ENCODE peak calls at places on chromosomes 1 and 21, in ten cellular contexts. Q is neuronal stem cell; F is transverse colon; N is psoas muscle; D is aorta; W is neural progenitor cell; U is effector memory CD4-positive, alpha-beta T cell; C is HCT116; J is AG04450; Z is uterus. S is an unnamed sample.
A peak's percentile ranks its signal among the peaks of the same experiment; 100 is the strongest.

GRCh38 chr1:67489643-67490042 is 59.4 kb upstream of the SERBP1 start:
- DNase-seq in Q (no peak), F (no peak), N (no peak), D (no peak), W (peak; percentile 39), U (no peak), C (peak; percentile 13), J (no peak), Z (no peak), S (no peak)

GRCh38 chr1:183610053-183610452 is 19.8 kb upstream of the NCF2 start:
- DNase-seq in Q (no peak), F (no peak), N (no peak), D (no peak), W (no peak), U (no peak), C (no peak), J (no peak), Z (no peak), S (no peak)

GRCh38 chr21:45850181-45850580 is 131.4 kb upstream of the COL6A1 start:
- DNase-seq in Q (no peak), F (no peak), N (no peak), D (no peak), W (no peak), U (no peak), C (no peak), J (no peak), Z (no peak), S (peak; percentile 33)

GRCh38 chr1:77465139-77465538 is 183.3 kb downstream of the AK5 start:
- DNase-seq in Q (no peak), F (no peak), N (no peak), D (no peak), W (no peak), U (no peak), C (no peak), J (no peak), Z (no peak), S (no peak)

GRCh38 chr1:14759843-14760242 is 161.4 kb downstream of the KAZN start:
- DNase-seq in Q (no peak), F (no peak), N (no peak), D (no peak), W (no peak), U (no peak), C (no peak), J (no peak), Z (no peak), S (no peak)

GRCh38 chr1:156705321-156705917 is at the start of gene CRABP2:
- DNase-seq in Q (peak; percentile 78), F (peak; percentile 20), N (peak; percentile 30), D (peak; percentile 60), W (peak; percentile 83), U (peak; percentile 16), C (no peak), J (no peak), Z (peak; percentile 51), S (peak; percentile 76)

GRCh38 chr1:6535214-6535613 is 19.1 kb downstream of the NOL9 start:
- DNase-seq in Q (no peak), F (no peak), N (no peak), D (peak; percentile 12), W (no peak), U (no peak), C (no peak), J (no peak), Z (no peak), S (no peak)

GRCh38 chr1:204410764-204411450 is 710 bp downstream of the PPP1R15B start:
- DNase-seq in Q (no peak), F (peak; percentile 62), N (peak; percentile 52), D (peak; percentile 60), W (peak; percentile 40), U (no peak), C (no peak), J (no peak), Z (peak; percentile 47), S (peak; percentile 86)

GRCh38 chr1:215568287-215568692 is 1.2 kb downstream of the KCTD3 start:
- DNase-seq in Q (peak; percentile 15), F (no peak), N (no peak), D (no peak), W (no peak), U (no peak), C (no peak), J (peak; percentile 29), Z (no peak), S (no peak)

GRCh38 chr1:21278898-21279819 is 11.1 kb downstream of the ECE1 start:
- DNase-seq in Q (no peak), F (no peak), N (no peak), D (peak; percentile 56), W (peak; percentile 70), U (no peak), C (no peak), J (no peak), Z (no peak), S (no peak)

GRCh38 chr1:23958810-23959460 is 693 bp upstream of the PNRC2 start:
- DNase-seq in Q (no peak), F (peak; percentile 93), N (peak; percentile 84), D (peak; percentile 93), W (no peak), U (peak; percentile 88), C (peak; percentile 86), J (peak; percentile 69), Z (peak; percentile 80), S (peak; percentile 93)

GRCh38 chr1:54331843-54332688 is 74.1 kb downstream of the SSBP3 start:
- DNase-seq in Q (no peak), F (no peak), N (no peak), D (no peak), W (no peak), U (no peak), C (no peak), J (no peak), Z (no peak), S (no peak)

GRCh38 chr1:63903947-63904346 is 130.1 kb downstream of the ROR1 start:
- DNase-seq in Q (no peak), F (no peak), N (no peak), D (no peak), W (no peak), U (no peak), C (no peak), J (no peak), Z (no peak), S (no peak)

GRCh38 chr1:23577056-23577985 is 18.0 kb upstream of the ID3 start:
- DNase-seq in Q (no peak), F (no peak), N (no peak), D (peak; percentile 74), W (no peak), U (no peak), C (no peak), J (peak; percentile 67), Z (peak; percentile 53), S (no peak)

GRCh38 chr1:211589782-211590721 is 11.1 kb upstream of the SLC30A1 start:
- DNase-seq in Q (no peak), F (no peak), N (peak; percentile 79), D (peak; percentile 93), W (no peak), U (no peak), C (no peak), J (no peak), Z (peak; percentile 61), S (peak; percentile 85)

GRCh38 chr1:9539829-9540550 is 725 bp downstream of the SLC25A33 start:
- DNase-seq in Q (peak; percentile 56), F (peak; percentile 58), N (peak; percentile 68), D (peak; percentile 62), W (peak; percentile 82), U (peak; percentile 43), C (no peak), J (no peak), Z (peak; percentile 60), S (peak; percentile 76)

DNA sequence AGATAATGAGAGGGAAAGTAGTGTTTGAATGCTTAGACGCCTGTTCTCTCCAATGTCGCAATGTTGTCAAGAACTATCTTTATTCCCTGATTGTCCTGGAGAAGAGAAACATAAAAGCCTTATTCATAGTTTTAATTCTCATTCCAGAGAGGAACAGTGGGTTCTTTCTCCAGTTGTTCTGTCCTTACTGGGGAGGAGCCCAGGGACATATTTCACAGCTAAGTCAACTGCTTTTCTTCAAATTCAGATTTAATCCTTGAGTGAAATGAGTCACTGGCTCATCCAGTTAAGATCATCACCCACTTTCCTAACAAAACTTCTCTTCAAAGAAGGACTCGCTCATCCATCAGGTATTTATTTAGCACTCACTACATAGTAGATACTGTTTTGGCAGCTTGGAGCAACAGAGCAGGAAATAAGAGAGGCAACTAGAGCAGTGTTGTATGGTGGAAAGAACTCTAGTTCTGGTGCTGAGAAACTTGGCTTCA is 365.7 kb upstream of the USP24 start:
- DNase-seq in Q (no peak), F (no peak), N (no peak), D (no peak), W (no peak), U (no peak), C (peak; percentile 23), J (peak; percentile 55), Z (no peak), S (no peak)
- H3K27ac ChIP-seq in Q (no peak overlapping the region), F (peak overlapping the region; percentile 74), N (peak overlapping the region; percentile 17), D (no peak overlapping the region), W (no peak overlapping the region), U (no peak overlapping the region), C (no peak overlapping the region), J (peak overlapping the region; percentile 52), Z (peak overlapping the region; percentile 81), S (peak overlapping the region; percentile 91)

DNA sequence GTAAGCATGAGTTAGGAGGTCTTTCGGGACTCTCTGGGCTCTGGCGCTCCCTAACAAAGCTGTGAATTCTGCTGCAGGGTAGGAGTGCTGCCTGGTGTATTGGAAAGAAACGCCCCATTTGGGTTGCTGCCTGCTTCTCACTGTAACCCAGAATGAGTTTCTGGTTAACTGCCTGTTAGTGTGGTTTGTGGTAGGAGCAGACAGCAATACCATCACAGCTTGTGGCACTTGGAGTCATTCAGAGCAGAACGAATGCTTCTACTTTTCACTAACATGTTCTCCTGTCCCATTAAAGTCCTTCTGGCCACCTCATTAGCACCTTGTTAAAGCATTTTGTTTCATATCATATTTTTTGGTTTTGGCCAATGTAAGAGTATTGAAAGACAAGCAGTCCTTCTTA is 18.1 kb downstream of the MAP3K7CL start:
- DNase-seq in Q (no peak), F (no peak), N (no peak), D (peak; percentile 63), W (no peak), U (no peak), C (no peak), J (no peak), Z (no peak), S (no peak)
- H3K27ac ChIP-seq in Q (no peak overlapping the region), F (no peak overlapping the region), N (peak overlapping the region; percentile 73), D (no peak overlapping the region), W (no peak overlapping the region), U (no peak overlapping the region), C (no peak overlapping the region), J (no peak overlapping the region), Z (no peak overlapping the region), S (no peak overlapping the region)

GRCh38 chr1:158089925-158090675 is 90.6 kb upstream of the CD1D start:
- DNase-seq in Q (no peak), F (no peak), N (no peak), D (no peak), W (no peak), U (no peak), C (no peak), J (no peak), Z (no peak), S (no peak)
- H3K27ac ChIP-seq in Q (no peak overlapping the region), F (no peak overlapping the region), N (no peak overlapping the region), D (no peak overlapping the region), W (no peak overlapping the region), U (no peak overlapping the region), C (no peak overlapping the region), J (no peak overlapping the region), Z (no peak overlapping the region), S (no peak overlapping the region)

DNA sequence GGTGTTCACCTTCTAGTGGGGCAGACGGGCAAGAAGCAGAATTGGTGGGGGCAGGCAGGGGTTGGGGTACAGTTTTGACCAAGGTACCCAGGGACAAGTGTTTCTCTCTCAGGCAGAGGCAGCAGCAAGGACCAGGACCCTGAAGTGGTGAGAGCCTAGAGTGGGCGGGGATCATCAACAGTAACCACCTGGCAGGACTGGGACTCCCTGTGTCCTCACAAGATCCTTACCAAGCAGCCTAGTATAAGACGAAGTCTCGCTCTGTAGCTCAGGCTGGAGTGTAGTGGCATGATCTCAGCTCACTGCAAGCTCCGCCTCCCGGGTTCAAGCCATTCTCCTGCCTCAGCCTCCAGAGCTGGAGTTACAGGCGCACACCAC is 3.2 kb upstream of the NADK start:
- DNase-seq in Q (no peak), F (peak; percentile 23), N (no peak), D (no peak), W (no peak), U (no peak), C (no peak), J (no peak), Z (no peak), S (no peak)
- H3K27ac ChIP-seq in Q (no peak overlapping the region), F (peak overlapping the region; percentile 97), N (no peak overlapping the region), D (no peak overlapping the region), W (no peak overlapping the region), U (peak overlapping the region; percentile 81), C (no peak overlapping the region), J (no peak overlapping the region), Z (no peak overlapping the region), S (peak overlapping the region; percentile 78)